ENCODE peak calls at places on chromosome 4, in six cellular contexts. J is brain microvascular endothelial cell; A is fibroblast of mammary gland; T is transverse colon; S is Caki2; P is activated T-helper 1 cell treated with anti-CD3 and anti-CD28 coated beads, Interleukin-2, amount 50 U/mL, for 16 hours. N is an unnamed sample.

GRCh38 chr4:163165217-163166017 is 1.3 kb downstream of the NAF1 start:
- DNase-seq in T (no peak), P (no peak), S (peak; percentile 3), J (no peak), A (peak; percentile 19), N (no peak)

GRCh38 chr4:138686078-138686477 is 329.5 kb upstream of the NOCT start:
- DNase-seq in A (peak; percentile 15), T (no peak), P (no peak), S (no peak), J (no peak), N (no peak)

GRCh38 chr4:41590591-41590990 is 52.6 kb downstream of the LIMCH1 start:
- DNase-seq in J (no peak), A (no peak), P (no peak), S (peak; percentile 96), T (no peak), N (no peak)

GRCh38 chr4:720111-720860 is 14.7 kb downstream of the PCGF3 start:
- DNase-seq in T (no peak), P (no peak), A (no peak), J (no peak), S (no peak), N (no peak)

GRCh38 chr4:9898596-9899345 is 117.3 kb downstream of the DRD5 start:
- DNase-seq in J (peak; percentile 52), S (no peak), A (peak; percentile 13), T (peak; percentile 37), P (no peak), N (peak; percentile 19)

GRCh38 chr4:2576290-2576689 is 39.8 kb downstream of the FAM193A start:
- DNase-seq in S (no peak), A (no peak), J (no peak), T (no peak), P (no peak), N (no peak)

GRCh38 chr4:182235016-182235415 is 8.2 kb upstream of the TENM3 start:
- DNase-seq in S (no peak), J (no peak), A (no peak), T (no peak), P (no peak), N (no peak)

GRCh38 chr4:36358173-36358572 is 76.8 kb downstream of the DTHD1 start:
- DNase-seq in J (no peak), P (no peak), T (no peak), S (no peak), A (no peak), N (no peak)

GRCh38 chr4:78601013-78601412 is 49.4 kb downstream of the ANXA3 start:
- DNase-seq in A (peak; percentile 79), J (no peak), S (no peak), T (no peak), P (no peak), N (peak; percentile 67)

GRCh38 chr4:168664242-168664897 is 167.5 kb downstream of the PALLD start:
- DNase-seq in A (no peak), T (no peak), S (no peak), J (no peak), P (no peak), N (no peak)

GRCh38 chr4:77586953-77587383 is 18.7 kb upstream of the CXCL13 start:
- DNase-seq in A (peak; percentile 56), J (no peak), S (no peak), P (no peak), T (peak; percentile 15), N (no peak)

GRCh38 chr4:54568184-54568583 is 89.6 kb upstream of the KIT start:
- DNase-seq in P (no peak), S (peak; percentile 60), J (peak; percentile 49), A (peak; percentile 95), T (no peak), N (no peak)

GRCh38 chr4:131974730-131975129 is 1174.4 kb upstream of the PCDH10 start:
- DNase-seq in T (no peak), J (no peak), A (peak; percentile 1), P (no peak), S (no peak), N (no peak)

GRCh38 chr4:89024051-89024675 is 32.8 kb downstream of the FAM13A start:
- DNase-seq in S (peak; percentile 44), T (peak; percentile 60), A (peak; percentile 87), P (no peak), J (peak; percentile 73), N (peak; percentile 69)

GRCh38 chr4:48578132-48578964 is 88.3 kb downstream of the ZAR1 start:
- DNase-seq in J (peak; percentile 60), T (peak; percentile 59), A (peak; percentile 82), S (peak; percentile 51), P (no peak), N (peak; percentile 82)

GRCh38 chr4:1552451-1552850 is 131.7 kb downstream of the FAM53A start:
- DNase-seq in P (no peak), A (no peak), J (no peak), S (no peak), T (no peak), N (no peak)

GRCh38 chr4:168707205-168707604 is 210.4 kb downstream of the PALLD start:
- DNase-seq in J (no peak), P (no peak), S (no peak), A (peak; percentile 60), T (no peak), N (no peak)

GRCh38 chr4:24470681-24471622 is 113.4 kb downstream of the DHX15 start:
- DNase-seq in S (peak; percentile 74), A (peak; percentile 45), J (peak; percentile 45), P (no peak), T (peak; percentile 11), N (peak; percentile 42)

GRCh38 chr4:8101213-8101781 is 57.3 kb downstream of the ABLIM2 start:
- DNase-seq in S (no peak), T (peak; percentile 84), A (peak; percentile 58), J (no peak), P (no peak), N (no peak)

GRCh38 chr4:142901166-142901662 is 55.1 kb upstream of the INPP4B start:
- DNase-seq in P (no peak), T (no peak), A (peak; percentile 33), S (no peak), J (peak; percentile 24), N (no peak)

GRCh38 chr4:149409186-149410056 is 406.2 kb downstream of the IQCM start:
- DNase-seq in S (peak; percentile 10), P (no peak), T (no peak), J (peak; percentile 72), A (peak; percentile 91), N (no peak)

GRCh38 chr4:4362991-4363697 is 23.8 kb upstream of the NSG1 start:
- DNase-seq in T (no peak), J (peak; percentile 24), P (no peak), S (no peak), A (no peak), N (no peak)

GRCh38 chr4:92387459-92388069 is 83.8 kb downstream of the GRID2 start:
- DNase-seq in P (no peak), S (peak; percentile 38), T (no peak), A (peak; percentile 50), J (peak; percentile 16), N (peak; percentile 47)

GRCh38 chr4:124980276-124980752 is 267.8 kb upstream of the ANKRD50 start:
- DNase-seq in A (peak; percentile 85), S (no peak), T (no peak), P (no peak), J (peak; percentile 81), N (no peak)

GRCh38 chr4:147408189-147408588 is 72.7 kb upstream of the EDNRA start:
- DNase-seq in S (no peak), T (no peak), J (no peak), P (no peak), A (peak; percentile 12), N (no peak)

GRCh38 chr4:67684839-67685531 is 16.0 kb downstream of the UBA6 start:
- DNase-seq in A (peak; percentile 54), S (no peak), J (no peak), T (no peak), P (no peak), N (no peak)

GRCh38 chr4:1578968-1579833 is 104.9 kb downstream of the FAM53A start:
- DNase-seq in A (peak; percentile 84), J (peak; percentile 48), S (peak; percentile 84), T (peak; percentile 80), P (peak; percentile 45), N (no peak)